ENCODE peak calls at places on chromosomes 13 and 19, in five cellular contexts. U is cardiac muscle cell, D is GM23248, V is colonic mucosa, N is lung. S is an unnamed sample.

GRCh38 chr13:75341025-75341424 is 140.9 kb downstream of the TBC1D4 start:
- DNase-seq in V (no peak), N (no peak), D (no peak), U (no peak), S (no peak)

GRCh38 chr13:94667190-94667589 is 45.2 kb downstream of the SOX21 start:
- DNase-seq in N (no peak), U (no peak), V (no peak), D (no peak), S (no peak)

GRCh38 chr19:17553256-17553655 is 2.2 kb upstream of the COLGALT1 start:
- DNase-seq in N (peak; percentile 51), V (peak; percentile 59), U (peak; percentile 98), D (peak; percentile 96), S (no peak)

GRCh38 chr13:110913322-110913721 is 1.5 kb downstream of the ANKRD10 start:
- DNase-seq in N (no peak), D (peak; percentile 42), U (no peak), V (peak; percentile 80), S (peak; percentile 21)

GRCh38 chr19:16463991-16464575 is 7.7 kb downstream of the EPS15L1 start:
- DNase-seq in D (no peak), U (peak; percentile 29), V (no peak), N (no peak), S (peak; percentile 68)

GRCh38 chr19:11560404-11560988 is 1.5 kb upstream of the ELOF1 start:
- DNase-seq in N (peak; percentile 51), U (peak; percentile 81), D (peak; percentile 74), V (peak; percentile 72), S (peak; percentile 89)

GRCh38 chr19:8578642-8579265 is 1.5 kb upstream of the MYO1F start:
- DNase-seq in D (peak; percentile 74), N (peak; percentile 79), U (peak; percentile 74), V (peak; percentile 86), S (peak; percentile 75)

GRCh38 chr13:30810261-30810701 is 74.9 kb downstream of the ALOX5AP start:
- DNase-seq in D (no peak), V (no peak), U (no peak), N (no peak), S (no peak)

GRCh38 chr19:35812220-35813042 is at the start of gene PRODH2:
- DNase-seq in V (no peak), N (no peak), U (no peak), D (no peak), S (no peak)

GRCh38 chr19:10271543-10272086 is 695 bp downstream of the ICAM1 start:
- DNase-seq in V (peak; percentile 45), D (peak; percentile 58), U (peak; percentile 51), N (peak; percentile 54), S (no peak)

GRCh38 chr19:51359294-51359693 is 6.9 kb downstream of the ETFB start:
- DNase-seq in V (no peak), U (peak; percentile 86), N (no peak), D (peak; percentile 96), S (no peak)

GRCh38 chr13:48078251-48078656 is 16.6 kb downstream of the MED4 start:
- DNase-seq in D (peak; percentile 13), N (no peak), V (no peak), U (no peak), S (peak; percentile 56)

GRCh38 chr19:44822670-44823372 is 13.9 kb downstream of the BCAM start:
- DNase-seq in U (no peak), V (no peak), D (no peak), N (no peak), S (no peak)

GRCh38 chr13:74171621-74172020 is 37.4 kb upstream of the KLF12 start:
- DNase-seq in U (no peak), D (no peak), N (no peak), V (no peak), S (no peak)

GRCh38 chr19:49539192-49539952 is 11.6 kb downstream of the RCN3 start:
- DNase-seq in D (no peak), N (no peak), V (no peak), U (no peak), S (no peak)
- H3K36me3 ChIP-seq in D (peaks cover 45% of the 10 kb centered on the region), N (no peaks in the 10 kb centered on the region), V (peaks cover 14% of the 10 kb centered on the region), U (no peaks in the 10 kb centered on the region), S (no peaks in the 10 kb centered on the region)

GRCh38 chr19:513368-514165 is 6.3 kb downstream of the TPGS1 start:
- DNase-seq in U (no peak), N (no peak), D (no peak), V (no peak), S (no peak)

GRCh38 chr19:508204-509150 is 1.2 kb downstream of the TPGS1 start:
- DNase-seq in V (no peak), N (no peak), U (no peak), D (no peak), S (no peak)

GRCh38 chr19:510606-511100 is 3.4 kb downstream of the TPGS1 start:
- DNase-seq in D (peak; percentile 90), V (peak; percentile 88), N (peak; percentile 78), U (peak; percentile 91), S (peak; percentile 97)

GRCh38 chr19:512548-513365 is 5.5 kb downstream of the TPGS1 start:
- DNase-seq in N (peak; percentile 67), V (no peak), D (no peak), U (no peak), S (no peak)

DNA sequence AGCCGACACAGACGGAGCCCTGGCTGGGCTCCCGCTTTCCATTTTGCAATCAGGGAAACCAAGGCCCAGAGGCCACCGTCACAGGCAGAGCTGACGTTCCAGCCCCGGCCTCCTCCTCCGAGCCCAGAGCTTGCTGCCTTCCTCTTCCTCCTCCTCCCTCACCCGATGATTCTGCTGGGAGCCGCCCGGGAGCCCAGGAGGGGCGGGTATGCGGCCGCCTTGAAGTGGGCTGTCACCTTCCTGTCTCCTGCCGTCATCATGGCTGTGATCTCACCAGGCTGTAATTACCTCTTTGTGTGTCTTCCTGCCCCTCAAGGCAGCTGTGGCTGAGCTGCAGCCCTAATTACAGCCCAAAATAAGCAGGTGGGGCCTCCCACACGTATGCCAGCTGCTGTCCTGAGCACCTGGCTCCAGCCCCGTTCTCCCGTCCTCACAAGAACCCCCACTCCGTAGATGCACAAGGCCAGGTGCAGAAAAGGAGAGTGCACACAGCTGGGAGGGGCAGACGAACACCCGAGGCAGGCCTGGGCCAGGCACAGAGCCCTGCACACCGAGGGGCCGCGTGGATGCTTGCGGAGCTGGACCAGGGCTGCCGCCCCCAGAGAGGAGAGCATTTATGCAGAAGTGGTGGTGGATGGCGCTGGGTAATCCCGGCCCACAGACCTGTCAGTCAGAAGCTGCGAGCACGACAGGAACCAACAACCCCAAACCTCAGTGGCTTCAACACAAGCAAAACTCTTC is 4.0 kb downstream of the TPGS1 start:
- DNase-seq in N (no peak), V (peak; percentile 88), D (peak; percentile 42), U (peak; percentile 72), S (peak; percentile 95)
- H3K4me3 ChIP-seq in N (peak overlapping the region; percentile 3), V (no peak overlapping the region), D (no peak overlapping the region), U (no peak overlapping the region), S (no peak overlapping the region)

GRCh38 chr13:71877280-71877653 is 10.3 kb upstream of the DACH1 start:
- DNase-seq in D (no peak), V (no peak), U (no peak), N (no peak), S (peak; percentile 81)

GRCh38 chr13:71880753-71881541 is 13.9 kb upstream of the DACH1 start:
- DNase-seq in N (no peak), U (peak; percentile 35), D (no peak), V (no peak), S (peak; percentile 61)

GRCh38 chr13:71879945-71880344 is 12.9 kb upstream of the DACH1 start:
- DNase-seq in N (no peak), V (no peak), U (no peak), D (no peak), S (no peak)

GRCh38 chr13:71876648-71877279 is 9.8 kb upstream of the DACH1 start:
- DNase-seq in D (no peak), V (no peak), U (no peak), N (no peak), S (no peak)

DNA sequence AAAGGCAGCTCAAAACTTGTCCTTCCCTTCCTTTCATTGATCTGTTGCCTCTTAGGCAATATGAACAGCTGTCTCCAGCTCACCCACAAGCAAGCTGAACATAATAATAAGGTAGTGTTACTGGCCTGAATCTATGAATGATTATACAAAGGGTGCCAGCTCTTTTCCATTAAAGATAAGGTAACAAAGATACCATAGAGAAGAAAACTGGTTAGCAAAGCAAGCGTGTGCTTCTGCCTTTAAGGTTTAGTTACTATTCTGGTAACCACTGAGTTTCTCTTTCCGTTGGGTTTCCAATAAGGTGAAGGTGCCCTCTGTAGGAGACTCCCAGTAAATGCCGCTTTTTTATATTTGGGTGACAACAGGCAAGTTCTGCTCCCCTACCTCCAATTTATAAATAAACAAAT is 12.1 kb upstream of the DACH1 start:
- DNase-seq in D (peak; percentile 11), V (no peak), N (no peak), U (peak; percentile 63), S (peak; percentile 71)
- H3K4me1 ChIP-seq in D (no peaks in the 10 kb centered on the region), V (no peaks in the 10 kb centered on the region), N (no peaks in the 10 kb centered on the region), U (peaks cover 5% of the 10 kb centered on the region), S (peaks cover 7% of the 10 kb centered on the region)

DNA sequence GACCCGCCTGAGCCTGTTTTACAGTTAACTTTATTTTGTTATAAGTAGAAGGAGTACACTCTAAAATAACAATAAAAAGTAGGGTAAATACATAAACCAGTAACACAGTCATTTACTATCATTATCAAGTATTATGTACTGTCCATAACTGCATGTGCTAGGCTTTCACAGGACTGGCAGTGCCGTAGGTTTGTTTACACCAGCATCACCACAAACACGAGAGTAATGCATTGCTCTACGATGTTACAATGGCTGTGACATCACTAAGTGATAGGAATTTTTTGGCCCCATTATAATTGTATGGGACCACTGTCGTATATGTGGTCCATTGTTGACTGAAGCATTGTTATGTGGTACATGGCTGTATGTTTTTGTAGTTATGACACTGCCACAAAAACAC is 41.3 kb upstream of the SLC7A9 start:
- DNase-seq in V (no peak), U (no peak), N (no peak), D (no peak), S (no peak)
- H3K36me3 ChIP-seq in V (no peaks in the 10 kb centered on the region), U (no peaks in the 10 kb centered on the region), N (peaks cover 26% of the 10 kb centered on the region), D (peaks cover 11% of the 10 kb centered on the region), S (no peaks in the 10 kb centered on the region)